ENCODE peak calls at places on chromosomes 1 and 21, in nine cellular contexts. One of them, this sample, is unnamed. For H3K9me3, the result is how much of the 10 kb centered on the place peaks cover.

GRCh38 chr1:204383163-204383904 is 23.6 kb upstream of the PLEKHA6 start:
- DNase-seq in tibial artery: no peak
- DNase-seq in heart right ventricle: no peak
- DNase-seq in upper lobe of right lung: no peak
- DNase-seq in CD8-positive, alpha-beta memory T cell: no peak
- DNase-seq in right lobe of liver: no peak
- DNase-seq in AG04450: no peak
- DNase-seq in BE2C: no peak
- DNase-seq in hepatocyte: no peak
- DNase-seq in this sample: no peak

GRCh38 chr1:97340951-97341350 is 579.9 kb downstream of the DPYD start:
- DNase-seq in tibial artery: no peak
- DNase-seq in heart right ventricle: no peak
- DNase-seq in upper lobe of right lung: no peak
- DNase-seq in CD8-positive, alpha-beta memory T cell: no peak
- DNase-seq in right lobe of liver: no peak
- DNase-seq in AG04450: no peak
- DNase-seq in BE2C: no peak
- DNase-seq in hepatocyte: no peak
- DNase-seq in this sample: no peak

GRCh38 chr21:33080776-33081175 is 10.8 kb downstream of the OLIG1 start:
- DNase-seq in tibial artery: no peak
- DNase-seq in heart right ventricle: no peak
- DNase-seq in upper lobe of right lung: no peak
- DNase-seq in CD8-positive, alpha-beta memory T cell: no peak
- DNase-seq in right lobe of liver: no peak
- DNase-seq in AG04450: no peak
- DNase-seq in BE2C: no peak
- DNase-seq in hepatocyte: no peak
- DNase-seq in this sample: no peak

GRCh38 chr1:43668956-43669355 is 19.0 kb downstream of the KDM4A start:
- DNase-seq in tibial artery: no peak
- DNase-seq in heart right ventricle: no peak
- DNase-seq in upper lobe of right lung: no peak
- DNase-seq in CD8-positive, alpha-beta memory T cell: no peak
- DNase-seq in right lobe of liver: no peak
- DNase-seq in AG04450: no peak
- DNase-seq in BE2C: no peak
- DNase-seq in hepatocyte: no peak
- DNase-seq in this sample: no peak

GRCh38 chr21:28537371-28538079 is 455.2 kb downstream of the LTN1 start:
- DNase-seq in tibial artery: no peak
- DNase-seq in heart right ventricle: no peak
- DNase-seq in upper lobe of right lung: no peak
- DNase-seq in CD8-positive, alpha-beta memory T cell: no peak
- DNase-seq in right lobe of liver: no peak
- DNase-seq in AG04450: peak
- DNase-seq in BE2C: no peak
- DNase-seq in hepatocyte: no peak
- DNase-seq in this sample: no peak

GRCh38 chr1:24905355-24905978 is 24.6 kb downstream of the RUNX3 start:
- DNase-seq in tibial artery: peak
- DNase-seq in heart right ventricle: no peak
- DNase-seq in upper lobe of right lung: peak
- DNase-seq in CD8-positive, alpha-beta memory T cell: no peak
- DNase-seq in right lobe of liver: peak
- DNase-seq in AG04450: no peak
- DNase-seq in BE2C: no peak
- DNase-seq in hepatocyte: no peak
- DNase-seq in this sample: no peak

GRCh38 chr1:110176299-110176956 is 26.1 kb downstream of the SLC6A17 start:
- DNase-seq in tibial artery: peak
- DNase-seq in heart right ventricle: peak
- DNase-seq in upper lobe of right lung: no peak
- DNase-seq in CD8-positive, alpha-beta memory T cell: no peak
- DNase-seq in right lobe of liver: peak
- DNase-seq in AG04450: no peak
- DNase-seq in BE2C: peak
- DNase-seq in hepatocyte: peak
- DNase-seq in this sample: no peak

GRCh38 chr1:212958175-212958574 is 7.8 kb downstream of the VASH2 start:
- DNase-seq in tibial artery: no peak
- DNase-seq in heart right ventricle: no peak
- DNase-seq in upper lobe of right lung: no peak
- DNase-seq in CD8-positive, alpha-beta memory T cell: no peak
- DNase-seq in right lobe of liver: no peak
- DNase-seq in AG04450: no peak
- DNase-seq in BE2C: no peak
- DNase-seq in hepatocyte: no peak
- DNase-seq in this sample: no peak

GRCh38 chr1:218557731-218558130 is 212.6 kb downstream of the TGFB2 start:
- DNase-seq in tibial artery: no peak
- DNase-seq in heart right ventricle: peak
- DNase-seq in upper lobe of right lung: no peak
- DNase-seq in CD8-positive, alpha-beta memory T cell: no peak
- DNase-seq in right lobe of liver: peak
- DNase-seq in AG04450: no peak
- DNase-seq in BE2C: peak
- DNase-seq in hepatocyte: peak
- DNase-seq in this sample: no peak

GRCh38 chr1:26743426-26744059 is 44.2 kb upstream of the PIGV start:
- DNase-seq in tibial artery: no peak
- DNase-seq in heart right ventricle: no peak
- DNase-seq in upper lobe of right lung: no peak
- DNase-seq in CD8-positive, alpha-beta memory T cell: no peak
- DNase-seq in right lobe of liver: no peak
- DNase-seq in AG04450: no peak
- DNase-seq in BE2C: no peak
- DNase-seq in hepatocyte: no peak
- DNase-seq in this sample: no peak

GRCh38 chr1:55039342-55040082 is at the start of gene PCSK9:
- DNase-seq in tibial artery: peak
- DNase-seq in heart right ventricle: no peak
- DNase-seq in upper lobe of right lung: peak
- DNase-seq in CD8-positive, alpha-beta memory T cell: no peak
- DNase-seq in right lobe of liver: peak
- DNase-seq in AG04450: no peak
- DNase-seq in BE2C: no peak
- DNase-seq in hepatocyte: peak
- DNase-seq in this sample: no peak

GRCh38 chr1:202728951-202729350 is 18.7 kb upstream of the SYT2 start:
- DNase-seq in tibial artery: no peak
- DNase-seq in heart right ventricle: no peak
- DNase-seq in upper lobe of right lung: no peak
- DNase-seq in CD8-positive, alpha-beta memory T cell: no peak
- DNase-seq in right lobe of liver: no peak
- DNase-seq in AG04450: no peak
- DNase-seq in BE2C: peak
- DNase-seq in hepatocyte: no peak
- DNase-seq in this sample: no peak

DNA sequence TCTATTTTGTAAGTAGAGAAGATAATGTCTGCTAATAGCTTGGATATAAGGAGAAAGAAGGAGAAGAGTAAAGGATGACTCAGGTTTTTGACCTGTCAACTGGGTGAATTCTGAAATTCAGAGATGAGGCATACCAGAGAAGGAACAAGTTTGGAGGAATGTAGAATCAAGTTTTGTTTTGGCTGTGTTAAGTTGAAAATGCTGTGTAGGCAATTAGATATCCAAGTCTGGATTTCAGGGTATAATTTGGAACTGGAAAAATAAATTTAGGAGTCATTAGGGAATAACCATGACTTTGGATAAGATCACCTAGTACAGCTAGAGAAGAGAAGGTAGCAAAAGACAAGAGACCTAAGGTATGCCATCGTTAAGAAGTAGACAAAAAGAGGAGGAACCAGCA is 22.4 kb upstream of the GNG4 start:
- DNase-seq in tibial artery: no peak
- DNase-seq in heart right ventricle: no peak
- DNase-seq in upper lobe of right lung: no peak
- DNase-seq in CD8-positive, alpha-beta memory T cell: no peak
- DNase-seq in right lobe of liver: no peak
- DNase-seq in AG04450: no peak
- DNase-seq in BE2C: no peak
- DNase-seq in hepatocyte: no peak
- DNase-seq in this sample: no peak
- H3K9me3 ChIP-seq in tibial artery: under half
- H3K9me3 ChIP-seq in heart right ventricle: under half
- H3K9me3 ChIP-seq in upper lobe of right lung: under half
- H3K9me3 ChIP-seq in CD8-positive, alpha-beta memory T cell: under half
- H3K9me3 ChIP-seq in right lobe of liver: under half
- H3K9me3 ChIP-seq in AG04450: under half
- H3K9me3 ChIP-seq in BE2C: under half
- H3K9me3 ChIP-seq in hepatocyte: under half
- H3K9me3 ChIP-seq in this sample: under half

GRCh38 chr1:90723561-90724108 is 6.5 kb upstream of the BARHL2 start:
- DNase-seq in tibial artery: no peak
- DNase-seq in heart right ventricle: no peak
- DNase-seq in upper lobe of right lung: no peak
- DNase-seq in CD8-positive, alpha-beta memory T cell: no peak
- DNase-seq in right lobe of liver: no peak
- DNase-seq in AG04450: no peak
- DNase-seq in BE2C: no peak
- DNase-seq in hepatocyte: no peak
- DNase-seq in this sample: no peak

GRCh38 chr1:90720137-90720636 is 3.1 kb upstream of the BARHL2 start:
- DNase-seq in tibial artery: no peak
- DNase-seq in heart right ventricle: no peak
- DNase-seq in upper lobe of right lung: no peak
- DNase-seq in CD8-positive, alpha-beta memory T cell: no peak
- DNase-seq in right lobe of liver: no peak
- DNase-seq in AG04450: no peak
- DNase-seq in BE2C: no peak
- DNase-seq in hepatocyte: no peak
- DNase-seq in this sample: no peak

GRCh38 chr1:90719321-90720136 is 2.4 kb upstream of the BARHL2 start:
- DNase-seq in tibial artery: no peak
- DNase-seq in heart right ventricle: no peak
- DNase-seq in upper lobe of right lung: no peak
- DNase-seq in CD8-positive, alpha-beta memory T cell: no peak
- DNase-seq in right lobe of liver: no peak
- DNase-seq in AG04450: no peak
- DNase-seq in BE2C: no peak
- DNase-seq in hepatocyte: no peak
- DNase-seq in this sample: no peak

GRCh38 chr1:90722874-90723273 is 5.8 kb upstream of the BARHL2 start:
- DNase-seq in tibial artery: no peak
- DNase-seq in heart right ventricle: no peak
- DNase-seq in upper lobe of right lung: no peak
- DNase-seq in CD8-positive, alpha-beta memory T cell: no peak
- DNase-seq in right lobe of liver: no peak
- DNase-seq in AG04450: no peak
- DNase-seq in BE2C: no peak
- DNase-seq in hepatocyte: no peak
- DNase-seq in this sample: no peak

GRCh38 chr1:90721210-90722194 is 4.4 kb upstream of the BARHL2 start:
- DNase-seq in tibial artery: no peak
- DNase-seq in heart right ventricle: no peak
- DNase-seq in upper lobe of right lung: peak
- DNase-seq in CD8-positive, alpha-beta memory T cell: no peak
- DNase-seq in right lobe of liver: peak
- DNase-seq in AG04450: peak
- DNase-seq in BE2C: peak
- DNase-seq in hepatocyte: peak
- DNase-seq in this sample: no peak
- H3K9me3 ChIP-seq in tibial artery: under half
- H3K9me3 ChIP-seq in heart right ventricle: under half
- H3K9me3 ChIP-seq in upper lobe of right lung: under half
- H3K9me3 ChIP-seq in CD8-positive, alpha-beta memory T cell: under half
- H3K9me3 ChIP-seq in right lobe of liver: under half
- H3K9me3 ChIP-seq in AG04450: under half
- H3K9me3 ChIP-seq in BE2C: under half
- H3K9me3 ChIP-seq in hepatocyte: under half
- H3K9me3 ChIP-seq in this sample: under half

DNA sequence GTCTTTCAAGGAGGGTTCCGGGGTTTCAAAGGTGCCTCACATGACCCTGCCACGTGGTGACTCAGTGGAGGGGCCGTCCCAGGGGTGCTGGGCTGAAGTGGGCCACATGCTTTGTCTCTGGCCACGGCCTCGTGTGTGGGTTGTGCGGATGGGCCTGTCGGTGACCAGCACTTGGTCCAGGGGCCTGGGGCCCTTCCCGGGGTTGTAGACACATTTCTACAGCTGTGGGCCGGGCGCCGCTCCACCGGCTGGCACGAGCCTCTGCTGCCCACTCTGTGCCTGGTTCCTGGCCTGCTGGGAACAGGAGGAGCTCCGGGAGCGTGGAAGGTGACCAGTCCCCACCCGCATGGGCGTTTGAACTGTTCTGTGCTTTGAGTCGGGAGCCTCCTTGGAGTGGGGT is 75.4 kb upstream of the TTC34 start:
- DNase-seq in tibial artery: no peak
- DNase-seq in heart right ventricle: no peak
- DNase-seq in upper lobe of right lung: no peak
- DNase-seq in CD8-positive, alpha-beta memory T cell: no peak
- DNase-seq in right lobe of liver: no peak
- DNase-seq in AG04450: no peak
- DNase-seq in BE2C: no peak
- DNase-seq in hepatocyte: no peak
- DNase-seq in this sample: no peak
- H3K9me3 ChIP-seq in tibial artery: under half
- H3K9me3 ChIP-seq in heart right ventricle: under half
- H3K9me3 ChIP-seq in upper lobe of right lung: under half
- H3K9me3 ChIP-seq in CD8-positive, alpha-beta memory T cell: under half
- H3K9me3 ChIP-seq in right lobe of liver: under half
- H3K9me3 ChIP-seq in AG04450: half or more
- H3K9me3 ChIP-seq in BE2C: under half
- H3K9me3 ChIP-seq in hepatocyte: under half
- H3K9me3 ChIP-seq in this sample: under half

GRCh38 chr1:209619696-209620483 is 32.3 kb downstream of the LAMB3 start:
- DNase-seq in tibial artery: no peak
- DNase-seq in heart right ventricle: no peak
- DNase-seq in upper lobe of right lung: peak
- DNase-seq in CD8-positive, alpha-beta memory T cell: no peak
- DNase-seq in right lobe of liver: no peak
- DNase-seq in AG04450: no peak
- DNase-seq in BE2C: no peak
- DNase-seq in hepatocyte: no peak
- DNase-seq in this sample: no peak

GRCh38 chr1:209621329-209621728 is 30.9 kb downstream of the LAMB3 start:
- DNase-seq in tibial artery: no peak
- DNase-seq in heart right ventricle: no peak
- DNase-seq in upper lobe of right lung: no peak
- DNase-seq in CD8-positive, alpha-beta memory T cell: no peak
- DNase-seq in right lobe of liver: peak
- DNase-seq in AG04450: no peak
- DNase-seq in BE2C: no peak
- DNase-seq in hepatocyte: no peak
- DNase-seq in this sample: no peak

GRCh38 chr1:209621741-209622655 is 30.2 kb downstream of the LAMB3 start:
- DNase-seq in tibial artery: no peak
- DNase-seq in heart right ventricle: no peak
- DNase-seq in upper lobe of right lung: peak
- DNase-seq in CD8-positive, alpha-beta memory T cell: no peak
- DNase-seq in right lobe of liver: no peak
- DNase-seq in AG04450: no peak
- DNase-seq in BE2C: no peak
- DNase-seq in hepatocyte: no peak
- DNase-seq in this sample: no peak

GRCh38 chr1:209618756-209619420 is 33.3 kb downstream of the LAMB3 start:
- DNase-seq in tibial artery: no peak
- DNase-seq in heart right ventricle: peak
- DNase-seq in upper lobe of right lung: peak
- DNase-seq in CD8-positive, alpha-beta memory T cell: no peak
- DNase-seq in right lobe of liver: no peak
- DNase-seq in AG04450: no peak
- DNase-seq in BE2C: no peak
- DNase-seq in hepatocyte: no peak
- DNase-seq in this sample: no peak

GRCh38 chr1:209620484-209620879 is 31.7 kb downstream of the LAMB3 start:
- DNase-seq in tibial artery: no peak
- DNase-seq in heart right ventricle: no peak
- DNase-seq in upper lobe of right lung: no peak
- DNase-seq in CD8-positive, alpha-beta memory T cell: no peak
- DNase-seq in right lobe of liver: no peak
- DNase-seq in AG04450: no peak
- DNase-seq in BE2C: no peak
- DNase-seq in hepatocyte: no peak
- DNase-seq in this sample: no peak
- H3K9me3 ChIP-seq in tibial artery: under half
- H3K9me3 ChIP-seq in heart right ventricle: under half
- H3K9me3 ChIP-seq in upper lobe of right lung: under half
- H3K9me3 ChIP-seq in CD8-positive, alpha-beta memory T cell: under half
- H3K9me3 ChIP-seq in right lobe of liver: under half
- H3K9me3 ChIP-seq in AG04450: under half
- H3K9me3 ChIP-seq in BE2C: under half
- H3K9me3 ChIP-seq in hepatocyte: under half
- H3K9me3 ChIP-seq in this sample: under half